ENCODE peak calls at places on chromosomes 11 and 22, in five cellular contexts. R is sciatic nerve; P is CD8-positive, alpha-beta memory T cell; U is K562; N is small intestine. G is an unnamed sample.

GRCh38 chr11:12278766-12279671 is 98.4 kb upstream of the PARVA start:
- DNase-seq in R (no peak), P (no peak), U (no peak), N (peak; percentile 70), G (no peak)

GRCh38 chr22:31816750-31817149 is 62.9 kb downstream of the DEPDC5 start:
- DNase-seq in R (no peak), P (no peak), U (no peak), N (no peak), G (no peak)

GRCh38 chr11:44868455-44869421 is 81.9 kb downstream of the TP53I11 start:
- DNase-seq in R (no peak), P (no peak), U (no peak), N (no peak), G (no peak)

GRCh38 chr11:44988111-44988510 is 37.4 kb upstream of the TP53I11 start:
- DNase-seq in R (peak; percentile 31), P (no peak), U (no peak), N (no peak), G (peak; percentile 21)

GRCh38 chr22:43876866-43877509 is 14.7 kb upstream of the SULT4A1 start:
- DNase-seq in R (peak; percentile 15), P (no peak), U (no peak), N (no peak), G (no peak)

GRCh38 chr11:76337469-76337868 is 43.5 kb downstream of the THAP12 start:
- DNase-seq in R (no peak), P (no peak), U (no peak), N (no peak), G (no peak)

GRCh38 chr22:36087784-36088183 is 59.2 kb upstream of the RBFOX2 start:
- DNase-seq in R (no peak), P (no peak), U (no peak), N (no peak), G (no peak)

GRCh38 chr22:44099696-44100095 is 75.6 kb downstream of the PARVB start:
- DNase-seq in R (no peak), P (no peak), U (no peak), N (no peak), G (no peak)

GRCh38 chr11:92246637-92247036 is 22.0 kb downstream of the FAT3 start:
- DNase-seq in R (no peak), P (no peak), U (no peak), N (no peak), G (no peak)

GRCh38 chr11:3086671-3087150 is 29.5 kb upstream of the CARS1 start:
- DNase-seq in R (peak; percentile 53), P (no peak), U (no peak), N (no peak), G (no peak)